ENCODE peak calls at places on chromosomes 16 and 17, in six cellular contexts. C is lower leg skin, I is HCT116, T is uterus, M is adrenal gland, G is stomach. F is an unnamed sample.

GRCh38 chr17:182164-182751 is 808 bp upstream of the DOC2B start:
- DNase-seq in C (no peak), I (no peak), T (no peak), M (no peak), G (peak), F (peak)

GRCh38 chr16:77570574-77570973 is 135.7 kb upstream of the ADAMTS18 start:
- DNase-seq in C (no peak), I (no peak), T (no peak), M (no peak), G (no peak), F (no peak)

GRCh38 chr16:5826332-5826731 is 728.7 kb upstream of the EEF2KMT start:
- DNase-seq in C (no peak), I (no peak), T (no peak), M (no peak), G (no peak), F (no peak)

GRCh38 chr16:79132745-79133144 is 467.8 kb downstream of the MAF start:
- DNase-seq in C (no peak), I (no peak), T (peak), M (peak), G (no peak), F (no peak)

GRCh38 chr16:8998114-8998513 is 34.4 kb upstream of the USP7 start:
- DNase-seq in C (no peak), I (no peak), T (no peak), M (no peak), G (no peak), F (no peak)

GRCh38 chr17:21001111-21001812 is 41.5 kb downstream of the USP22 start:
- DNase-seq in C (no peak), I (no peak), T (no peak), M (no peak), G (no peak), F (no peak)

GRCh38 chr16:73163238-73163795 is 115.4 kb upstream of the ZFHX3 start:
- DNase-seq in C (no peak), I (no peak), T (no peak), M (no peak), G (no peak), F (no peak)

GRCh38 chr17:75637143-75637538 is 3.9 kb downstream of the SMIM5 start:
- DNase-seq in C (no peak), I (no peak), T (peak), M (no peak), G (peak), F (no peak)

GRCh38 chr16:57529324-57530103 is 6.9 kb downstream of the CCDC102A start:
- DNase-seq in C (peak), I (no peak), T (no peak), M (peak), G (no peak), F (no peak)

GRCh38 chr17:79630120-79630519 is 19.3 kb upstream of the RBFOX3 start:
- DNase-seq in C (peak), I (no peak), T (no peak), M (no peak), G (peak), F (no peak)

GRCh38 chr16:79997257-79997656 is 396.7 kb upstream of the MAF start:
- DNase-seq in C (no peak), I (no peak), T (no peak), M (no peak), G (no peak), F (no peak)

GRCh38 chr16:58084635-58085034 is 44.5 kb downstream of the CFAP20 start:
- DNase-seq in C (no peak), I (no peak), T (no peak), M (no peak), G (no peak), F (no peak)

GRCh38 chr16:71722801-71723536 is 1.5 kb downstream of the PHLPP2 start:
- DNase-seq in C (peak), I (peak), T (peak), M (peak), G (peak), F (peak)

GRCh38 chr16:12802661-12803060 is 1.0 kb downstream of the CPPED1 start:
- DNase-seq in C (no peak), I (no peak), T (no peak), M (no peak), G (no peak), F (no peak)

GRCh38 chr17:72120878-72121163 is at the start of gene SOX9:
- DNase-seq in C (peak), I (peak), T (no peak), M (peak), G (peak), F (peak)

GRCh38 chr17:43839670-43840101 is 6.7 kb upstream of the MPP3 start:
- DNase-seq in C (no peak), I (peak), T (no peak), M (no peak), G (peak), F (peak)

GRCh38 chr16:72723781-72724180 is 324.1 kb downstream of the ZFHX3 start:
- DNase-seq in C (no peak), I (peak), T (no peak), M (no peak), G (no peak), F (no peak)

GRCh38 chr17:33335491-33336173 is 42.5 kb upstream of the ASIC2 start:
- DNase-seq in C (no peak), I (no peak), T (no peak), M (no peak), G (no peak), F (no peak)

GRCh38 chr17:8668181-8668740 is 37.7 kb upstream of the MYH10 start:
- DNase-seq in C (no peak), I (no peak), T (no peak), M (no peak), G (no peak), F (no peak)

GRCh38 chr16:51487880-51488279 is 336.8 kb upstream of the SALL1 start:
- DNase-seq in C (no peak), I (no peak), T (no peak), M (no peak), G (no peak), F (no peak)

GRCh38 chr17:41689497-41690299 is 1.0 kb downstream of the EIF1 start:
- DNase-seq in C (no peak), I (no peak), T (no peak), M (no peak), G (no peak), F (peak)

GRCh38 chr17:41982026-41982989 is 15.7 kb downstream of the CNP start:
- DNase-seq in C (peak), I (no peak), T (no peak), M (peak), G (no peak), F (no peak)

GRCh38 chr17:72349508-72350472 is 229.0 kb downstream of the SOX9 start:
- DNase-seq in C (no peak), I (no peak), T (no peak), M (no peak), G (no peak), F (peak)

GRCh38 chr17:14903810-14904209 is 361.3 kb downstream of the PMP22 start:
- DNase-seq in C (no peak), I (no peak), T (no peak), M (no peak), G (no peak), F (no peak)

GRCh38 chr17:76008630-76009425 is 8.2 kb downstream of the CDK3 start:
- DNase-seq in C (no peak), I (no peak), T (no peak), M (no peak), G (no peak), F (no peak)

GRCh38 chr17:43449470-43450202 is 34.1 kb upstream of the DHX8 start:
- DNase-seq in C (no peak), I (no peak), T (no peak), M (no peak), G (peak), F (peak)

GRCh38 chr17:58184308-58184985 is 8.1 kb upstream of the EPX start:
- DNase-seq in C (no peak), I (peak), T (no peak), M (no peak), G (no peak), F (no peak)

GRCh38 chr16:86227801-86228200 is 282.5 kb upstream of the FOXF1 start:
- DNase-seq in C (peak), I (no peak), T (no peak), M (no peak), G (peak), F (peak)

GRCh38 chr16:89787365-89787805 is 29.1 kb downstream of the FANCA start:
- DNase-seq in C (no peak), I (no peak), T (no peak), M (no peak), G (no peak), F (no peak)

GRCh38 chr16:24668481-24669001 is 60.9 kb upstream of the TNRC6A start:
- DNase-seq in C (no peak), I (no peak), T (peak), M (peak), G (no peak), F (peak)

GRCh38 chr17:5837055-5837491 is 233.1 kb upstream of the WSCD1 start:
- DNase-seq in C (no peak), I (peak), T (no peak), M (no peak), G (no peak), F (no peak)

GRCh38 chr16:27925612-27926011 is 137.9 kb downstream of the GSG1L start:
- DNase-seq in C (no peak), I (no peak), T (no peak), M (no peak), G (no peak), F (no peak)

GRCh38 chr17:74987909-74988711 is 678 bp downstream of the CDR2L start:
- DNase-seq in C (peak), I (no peak), T (peak), M (peak), G (peak), F (peak)

GRCh38 chr17:13561606-13562270 is 40.0 kb downstream of the HS3ST3A1 start:
- DNase-seq in C (no peak), I (no peak), T (no peak), M (peak), G (no peak), F (no peak)

GRCh38 chr17:64160378-64160777 is 30.4 kb upstream of the ERN1 start:
- DNase-seq in C (peak), I (no peak), T (no peak), M (no peak), G (no peak), F (peak)

GRCh38 chr16:75908718-75909117 is 182.4 kb upstream of the CPHXL start:
- DNase-seq in C (no peak), I (no peak), T (no peak), M (no peak), G (no peak), F (no peak)

GRCh38 chr16:23570992-23571632 is 13.6 kb downstream of the UBFD1 start:
- DNase-seq in C (no peak), I (no peak), T (no peak), M (no peak), G (no peak), F (no peak)

GRCh38 chr17:76709077-76709950 is 1.5 kb downstream of the MXRA7 start:
- DNase-seq in C (peak), I (no peak), T (peak), M (peak), G (peak), F (peak)

GRCh38 chr16:55370762-55371482 is 46.9 kb downstream of the IRX6 start:
- DNase-seq in C (peak), I (no peak), T (peak), M (peak), G (peak), F (peak)

DNA sequence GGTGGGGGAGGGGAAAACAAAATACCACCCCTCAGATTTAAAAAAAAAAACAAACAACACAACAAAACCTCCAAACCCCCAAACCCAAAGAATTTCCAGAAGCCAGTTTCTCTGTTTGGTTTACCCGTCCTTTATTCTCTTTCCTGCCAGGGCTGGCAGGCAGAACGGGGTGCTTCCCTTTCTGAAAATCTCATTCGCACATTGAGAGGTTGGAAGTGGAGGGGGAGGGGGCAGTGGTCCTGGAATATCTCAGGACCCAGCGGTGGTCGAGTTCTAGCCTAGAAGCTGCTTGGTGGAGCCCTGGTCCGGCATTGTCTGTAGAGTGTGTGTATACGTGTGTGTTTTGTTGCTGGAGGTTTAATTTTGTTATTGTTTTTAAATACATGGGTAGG is 1.3 kb downstream of the CMIP start:
- DNase-seq in C (no peak), I (no peak), T (no peak), M (no peak), G (no peak), F (peak)
- TF ChIP-seq POLR2A in C (no peak), I (no peak), T (no peak), M (no peak), G (no peak), F (no peak)

GRCh38 chr16:67482260-67482924 is 955 bp downstream of the AGRP start:
- DNase-seq in C (no peak), I (no peak), T (no peak), M (no peak), G (no peak), F (no peak)
- H3K4me3 ChIP-seq in C (no peak), I (peak), T (no peak), M (peak), G (peak), F (no peak)

GRCh38 chr17:19301274-19301946 is 61.1 kb downstream of the B9D1 start:
- DNase-seq in C (no peak), I (no peak), T (no peak), M (no peak), G (no peak), F (no peak)
- TF ChIP-seq CTCF in C (no peak), I (no peak), T (no peak), M (no peak), G (no peak), F (no peak)

GRCh38 chr17:48907713-48908046 is 527 bp upstream of the UBE2Z start:
- DNase-seq in C (no peak), I (no peak), T (no peak), M (no peak), G (no peak), F (no peak)

GRCh38 chr17:48908047-48908843 is at the start of gene UBE2Z:
- DNase-seq in C (peak), I (peak), T (peak), M (peak), G (peak), F (peak)

GRCh38 chr17:48909796-48910195 is 1.6 kb downstream of the UBE2Z start:
- DNase-seq in C (no peak), I (no peak), T (no peak), M (peak), G (no peak), F (no peak)

GRCh38 chr17:48910370-48910769 is 2.2 kb downstream of the UBE2Z start:
- DNase-seq in C (no peak), I (no peak), T (no peak), M (no peak), G (no peak), F (no peak)

GRCh38 chr17:48908853-48909394 is 717 bp downstream of the UBE2Z start:
- DNase-seq in C (peak), I (peak), T (peak), M (peak), G (peak), F (peak)
- TF ChIP-seq POLR2A in C (no peak), I (no peak), T (no peak), M (no peak), G (no peak), F (peak)

GRCh38 chr16:2756288-2757015 is 4.0 kb downstream of the SRRM2 start:
- DNase-seq in C (no peak), I (no peak), T (no peak), M (no peak), G (no peak), F (no peak)
- H3K4me3 ChIP-seq in C (no peak), I (no peak), T (no peak), M (no peak), G (no peak), F (no peak)

GRCh38 chr17:61770043-61770442 is 93.3 kb downstream of the BRIP1 start:
- DNase-seq in C (no peak), I (no peak), T (no peak), M (no peak), G (no peak), F (no peak)

GRCh38 chr17:61764846-61765245 is 98.5 kb downstream of the BRIP1 start:
- DNase-seq in C (no peak), I (no peak), T (no peak), M (no peak), G (no peak), F (no peak)

GRCh38 chr17:61770752-61771533 is 92.4 kb downstream of the BRIP1 start:
- DNase-seq in C (no peak), I (no peak), T (no peak), M (no peak), G (no peak), F (no peak)

GRCh38 chr17:61768405-61768804 is 94.9 kb downstream of the BRIP1 start:
- DNase-seq in C (no peak), I (no peak), T (no peak), M (no peak), G (no peak), F (no peak)

DNA sequence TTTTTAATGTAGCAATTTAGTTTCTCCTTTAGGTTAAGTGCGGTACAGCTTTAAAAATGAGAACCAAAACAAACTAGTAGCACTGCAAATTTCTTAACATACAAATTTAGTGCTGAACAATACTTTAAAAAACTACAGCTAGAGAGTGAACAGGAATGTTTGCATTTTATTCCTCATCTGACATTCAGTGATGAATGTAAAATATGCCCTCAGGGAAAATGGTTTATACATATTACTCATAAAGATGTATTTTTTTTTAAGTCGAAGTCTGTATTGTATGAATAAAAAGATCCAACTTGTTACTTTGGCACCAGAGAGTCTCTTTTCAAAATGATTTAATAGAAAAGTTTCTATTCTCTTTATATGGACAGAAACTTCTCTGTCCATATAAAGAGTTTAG is 96.8 kb downstream of the BRIP1 start:
- DNase-seq in C (no peak), I (no peak), T (no peak), M (no peak), G (no peak), F (no peak)
- TF ChIP-seq CTCF in C (no peak), I (no peak), T (no peak), M (no peak), G (no peak), F (no peak)